ENCODE peak calls at places on chromosome 9, in four cellular contexts. C, B, Q and O are unnamed samples.

GRCh38 chr9:137341227-137341626 is 39.2 kb upstream of the NRARP start:
- DNase-seq in C (no peak), B (no peak), Q (no peak), O (no peak)

GRCh38 chr9:86764230-86765039 is 182.9 kb downstream of the GAS1 start:
- DNase-seq in C (no peak), B (no peak), Q (no peak), O (no peak)

GRCh38 chr9:76559283-76559682 is 100.3 kb downstream of the GCNT1 start:
- DNase-seq in B (peak), C (no peak), Q (no peak), O (no peak)

GRCh38 chr9:107312651-107313050 is 29.6 kb downstream of the RAD23B start:
- DNase-seq in C (no peak), Q (no peak), B (no peak), O (no peak)

GRCh38 chr9:38339087-38339486 is 53.4 kb upstream of the ALDH1B1 start:
- DNase-seq in C (no peak), Q (peak), B (no peak), O (no peak)

GRCh38 chr9:131744715-131745201 is 4.9 kb upstream of the RAPGEF1 start:
- DNase-seq in B (peak), Q (no peak), C (no peak), O (no peak)

GRCh38 chr9:109297899-109298298 is 23.0 kb downstream of the EPB41L4B start:
- DNase-seq in B (no peak), C (no peak), Q (peak), O (no peak)

GRCh38 chr9:34084562-34084961 is 35.9 kb upstream of the UBAP2 start:
- DNase-seq in C (no peak), Q (no peak), B (peak), O (peak)

GRCh38 chr9:79812099-79812498 is 240.3 kb downstream of the TLE4 start:
- DNase-seq in C (no peak), B (no peak), Q (peak), O (no peak)

GRCh38 chr9:124399323-124399962 is 15.8 kb downstream of the PSMB7 start:
- DNase-seq in Q (no peak), B (no peak), C (no peak), O (no peak)

GRCh38 chr9:133914483-133915342 is 77.4 kb downstream of the VAV2 start:
- DNase-seq in Q (no peak), C (no peak), B (no peak), O (no peak)

GRCh38 chr9:79572891-79573696 is 1.3 kb downstream of the TLE4 start:
- DNase-seq in C (peak), Q (no peak), B (peak), O (no peak)

GRCh38 chr9:682633-683508 is 158.6 kb upstream of the DMRT1 start:
- DNase-seq in B (no peak), Q (no peak), C (no peak), O (no peak)

GRCh38 chr9:37967272-37967581 is 63.3 kb upstream of the SLC25A51 start:
- DNase-seq in Q (no peak), C (no peak), B (no peak), O (no peak)

GRCh38 chr9:88722753-88723152 is 187.8 kb downstream of the NXNL2 start:
- DNase-seq in C (peak), B (no peak), Q (peak), O (no peak)

GRCh38 chr9:110208031-110208430 is at the start of gene C9orf152:
- DNase-seq in B (no peak), C (no peak), Q (no peak), O (no peak)

GRCh38 chr9:10678010-10678409 is 65.2 kb upstream of the PTPRD start:
- DNase-seq in B (no peak), C (no peak), Q (peak), O (no peak)

GRCh38 chr9:26670052-26670640 is 222.5 kb downstream of the CAAP1 start:
- DNase-seq in B (no peak), C (no peak), Q (peak), O (peak)

GRCh38 chr9:92094655-92095054 is 20.6 kb downstream of the SPTLC1 start:
- DNase-seq in C (no peak), Q (peak), B (no peak), O (no peak)

GRCh38 chr9:97529363-97530076 is 28.1 kb downstream of the TMOD1 start:
- DNase-seq in B (no peak), Q (peak), C (no peak), O (peak)

GRCh38 chr9:133991211-133991921 is 758 bp downstream of the VAV2 start:
- DNase-seq in B (no peak), C (no peak), Q (no peak), O (no peak)

GRCh38 chr9:98383758-98384157 is 128.3 kb upstream of the TBC1D2 start:
- DNase-seq in Q (no peak), B (no peak), C (no peak), O (no peak)

GRCh38 chr9:78044189-78044588 is 12.6 kb upstream of the GNAQ start:
- DNase-seq in C (no peak), B (no peak), Q (no peak), O (no peak)

GRCh38 chr9:33637881-33638280 is 113.8 kb downstream of the ANKRD18B start:
- DNase-seq in B (no peak), C (no peak), Q (no peak), O (no peak)

GRCh38 chr9:93860694-93861658 is 94.2 kb downstream of the BARX1 start:
- DNase-seq in C (no peak), B (no peak), Q (no peak), O (no peak)

GRCh38 chr9:90813523-90813922 is 11.9 kb downstream of the SYK start:
- DNase-seq in C (no peak), B (no peak), Q (no peak), O (no peak)

GRCh38 chr9:106438928-106439327 is 424.0 kb upstream of the ZNF462 start:
- DNase-seq in B (no peak), C (no peak), Q (no peak), O (no peak)